ENCODE peak calls at places on chromosomes 11 and 22, in five cellular contexts. K is psoas muscle, U is PC-3, X is body of pancreas, P is cardiac muscle cell. Z is an unnamed sample.

GRCh38 chr11:64153831-64154230 is 12.1 kb downstream of the MACROD1 start:
- DNase-seq in K (no peak), U (no peak), X (no peak), P (no peak), Z (no peak)

GRCh38 chr22:17744430-17744829 is 29.8 kb downstream of the BID start:
- DNase-seq in K (no peak), U (no peak), X (no peak), P (no peak), Z (no peak)

GRCh38 chr22:36465232-36466021 is 16.0 kb downstream of the TXN2 start:
- DNase-seq in K (peak; percentile 91), U (peak; percentile 95), X (peak; percentile 99), P (peak; percentile 87), Z (peak; percentile 87)

GRCh38 chr11:61556621-61557020 is 24.3 kb downstream of the SYT7 start:
- DNase-seq in K (no peak), U (no peak), X (no peak), P (no peak), Z (no peak)

GRCh38 chr22:44997060-44997459 is 12.7 kb downstream of the PHF21B start:
- DNase-seq in K (no peak), U (no peak), X (no peak), P (no peak), Z (no peak)

GRCh38 chr22:47444746-47445065 is 682.3 kb downstream of the TBC1D22A start:
- DNase-seq in K (no peak), U (no peak), X (no peak), P (no peak), Z (no peak)

GRCh38 chr11:104106136-104106754 is 57.7 kb downstream of the PDGFD start:
- DNase-seq in K (no peak), U (no peak), X (no peak), P (peak; percentile 62), Z (no peak)

GRCh38 chr11:111307472-111308108 is 9.2 kb downstream of the POU2AF3 start:
- DNase-seq in K (no peak), U (peak; percentile 37), X (no peak), P (no peak), Z (no peak)

GRCh38 chr11:75072582-75072981 is 24.1 kb downstream of the OR2AT4 start:
- DNase-seq in K (no peak), U (no peak), X (no peak), P (no peak), Z (no peak)

GRCh38 chr22:19853879-19854777 is 546 bp downstream of the GNB1L start:
- DNase-seq in K (no peak), U (no peak), X (peak; percentile 25), P (no peak), Z (peak; percentile 68)

GRCh38 chr11:128928400-128928799 is 14.3 kb downstream of the TP53AIP1 start:
- DNase-seq in K (no peak), U (no peak), X (no peak), P (no peak), Z (peak; percentile 10)

GRCh38 chr11:76756341-76756771 is 26.8 kb upstream of the TSKU start:
- DNase-seq in K (no peak), U (no peak), X (no peak), P (no peak), Z (no peak)

GRCh38 chr22:50027639-50028537 is 15.3 kb upstream of the IL17REL start:
- DNase-seq in K (no peak), U (peak; percentile 73), X (no peak), P (no peak), Z (peak; percentile 74)

GRCh38 chr22:26656896-26657851 is at the start of gene MIAT:
- DNase-seq in K (no peak), U (no peak), X (peak; percentile 37), P (peak; percentile 10), Z (peak; percentile 67)

GRCh38 chr22:40462195-40462988 is 92.0 kb downstream of the SGSM3 start:
- DNase-seq in K (no peak), U (no peak), X (no peak), P (no peak), Z (no peak)

GRCh38 chr22:30968015-30968923 is at the start of gene MORC2:
- DNase-seq in K (peak; percentile 69), U (peak; percentile 24), X (peak; percentile 63), P (peak; percentile 68), Z (peak; percentile 86)

GRCh38 chr11:76524919-76525318 is 80.1 kb downstream of the EMSY start:
- DNase-seq in K (no peak), U (peak; percentile 98), X (peak; percentile 64), P (peak; percentile 38), Z (no peak)

GRCh38 chr22:23240639-23241389 is 60.5 kb downstream of the BCR start:
- DNase-seq in K (no peak), U (peak; percentile 44), X (no peak), P (no peak), Z (no peak)

GRCh38 chr22:23243859-23244689 is 63.8 kb downstream of the BCR start:
- DNase-seq in K (no peak), U (no peak), X (no peak), P (no peak), Z (no peak)

GRCh38 chr22:23242473-23243001 is 62.2 kb downstream of the BCR start:
- DNase-seq in K (no peak), U (no peak), X (no peak), P (no peak), Z (no peak)

GRCh38 chr22:23243006-23243573 is 62.8 kb downstream of the BCR start:
- DNase-seq in K (no peak), U (no peak), X (no peak), P (no peak), Z (no peak)

DNA sequence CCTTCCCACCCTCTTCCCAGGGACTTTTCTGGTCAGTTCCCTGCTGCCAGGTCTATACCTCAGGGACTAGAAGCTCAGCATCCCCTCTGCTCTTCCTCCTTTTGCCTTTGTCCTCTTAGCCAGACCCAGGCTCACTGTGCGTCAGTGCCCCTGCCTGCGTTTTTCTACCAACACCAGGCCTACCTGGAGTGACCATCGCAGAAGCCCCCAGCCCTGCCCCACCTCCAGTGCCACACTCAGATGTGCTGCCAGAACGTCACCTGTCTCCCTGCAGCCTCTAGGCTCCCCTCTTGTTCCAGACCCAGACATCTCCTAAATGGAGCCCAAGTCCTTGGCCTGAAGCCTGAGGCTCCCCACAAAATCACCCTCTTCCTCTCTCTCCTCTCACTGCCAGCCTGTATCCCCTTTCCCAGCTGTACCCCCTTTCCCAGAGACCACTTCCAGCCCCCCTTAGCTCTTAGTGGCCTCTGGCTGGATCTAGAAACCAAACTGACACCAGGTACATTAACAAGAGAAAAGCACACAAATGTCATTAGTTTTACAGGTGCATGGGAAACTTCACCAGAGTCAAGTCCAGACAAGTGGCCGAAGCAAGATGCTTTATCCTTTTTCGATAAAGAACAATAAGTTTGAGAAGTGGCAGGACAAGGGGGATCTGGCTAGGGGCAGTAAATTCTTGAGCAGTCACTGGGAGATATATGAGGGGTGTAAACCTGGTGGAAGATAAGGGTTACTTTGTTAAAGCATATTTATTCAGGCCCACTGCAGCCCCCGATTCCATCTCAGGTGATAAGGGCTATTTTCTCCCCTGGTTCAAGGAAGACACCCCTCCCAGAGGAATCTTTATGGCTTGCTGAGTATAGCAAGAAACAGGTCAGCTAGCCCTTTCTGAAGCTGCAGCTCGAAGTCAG is 61.5 kb downstream of the BCR start:
- DNase-seq in K (no peak), U (no peak), X (no peak), P (no peak), Z (no peak)
- H3K4me1 ChIP-seq in K (peaks cover 12% of the 10 kb centered on the region), U (no peaks in the 10 kb centered on the region), X (peaks cover 17% of the 10 kb centered on the region), P (peaks cover 36% of the 10 kb centered on the region), Z (peaks cover 25% of the 10 kb centered on the region)

GRCh38 chr11:16764888-16765287 is 26.4 kb downstream of the C11orf58 start:
- DNase-seq in K (no peak), U (no peak), X (no peak), P (no peak), Z (no peak)
- H3K4me1 ChIP-seq in K (no peaks in the 10 kb centered on the region), U (no peaks in the 10 kb centered on the region), X (no peaks in the 10 kb centered on the region), P (no peaks in the 10 kb centered on the region), Z (peaks cover 1% of the 10 kb centered on the region)

GRCh38 chr11:70014291-70014690 is 63.8 kb upstream of the ANO1 start:
- DNase-seq in K (no peak), U (no peak), X (no peak), P (no peak), Z (no peak)
- H3K4me1 ChIP-seq in K (no peaks in the 10 kb centered on the region), U (peaks cover 16% of the 10 kb centered on the region), X (no peaks in the 10 kb centered on the region), P (no peaks in the 10 kb centered on the region), Z (no peaks in the 10 kb centered on the region)

GRCh38 chr11:10645212-10645795 is 48.3 kb downstream of the IRAG1 start:
- DNase-seq in K (no peak), U (no peak), X (no peak), P (no peak), Z (no peak)
- H3K4me1 ChIP-seq in K (no peaks in the 10 kb centered on the region), U (peaks cover 9% of the 10 kb centered on the region), X (no peaks in the 10 kb centered on the region), P (no peaks in the 10 kb centered on the region), Z (peaks cover 30% of the 10 kb centered on the region)

GRCh38 chr11:122632178-122632824 is 23.2 kb upstream of the UBASH3B start:
- DNase-seq in K (no peak), U (no peak), X (no peak), P (no peak), Z (no peak)

GRCh38 chr11:122634507-122634906 is 21.0 kb upstream of the UBASH3B start:
- DNase-seq in K (peak; percentile 27), U (peak; percentile 85), X (no peak), P (no peak), Z (no peak)

GRCh38 chr11:122642472-122642922 is 13.0 kb upstream of the UBASH3B start:
- DNase-seq in K (no peak), U (peak; percentile 98), X (peak; percentile 24), P (peak; percentile 69), Z (no peak)

GRCh38 chr11:122633219-122633829 is 22.2 kb upstream of the UBASH3B start:
- DNase-seq in K (no peak), U (peak; percentile 85), X (no peak), P (peak; percentile 72), Z (no peak)

GRCh38 chr11:122637538-122637937 is 18.0 kb upstream of the UBASH3B start:
- DNase-seq in K (no peak), U (no peak), X (no peak), P (no peak), Z (no peak)
- H3K4me1 ChIP-seq in K (no peaks in the 10 kb centered on the region), U (peaks cover 23% of the 10 kb centered on the region), X (no peaks in the 10 kb centered on the region), P (no peaks in the 10 kb centered on the region), Z (no peaks in the 10 kb centered on the region)

GRCh38 chr22:33521879-33522665 is 398.2 kb downstream of the LARGE1 start:
- DNase-seq in K (no peak), U (no peak), X (no peak), P (no peak), Z (no peak)
- H3K4me1 ChIP-seq in K (peaks cover 13% of the 10 kb centered on the region), U (no peaks in the 10 kb centered on the region), X (peaks cover 36% of the 10 kb centered on the region), P (no peaks in the 10 kb centered on the region), Z (peaks cover 4% of the 10 kb centered on the region)

GRCh38 chr11:2650343-2650867 is 49.4 kb downstream of the KCNQ1OT1 start:
- DNase-seq in K (no peak), U (no peak), X (no peak), P (no peak), Z (no peak)
- H3K4me1 ChIP-seq in K (peaks cover 9% of the 10 kb centered on the region), U (no peaks in the 10 kb centered on the region), X (no peaks in the 10 kb centered on the region), P (no peaks in the 10 kb centered on the region), Z (no peaks in the 10 kb centered on the region)

GRCh38 chr11:3853545-3853842 is 2.0 kb upstream of the STIM1 start:
- DNase-seq in K (no peak), U (no peak), X (no peak), P (no peak), Z (no peak)

GRCh38 chr11:3853935-3854659 is 1.4 kb upstream of the STIM1 start:
- DNase-seq in K (peak; percentile 51), U (no peak), X (peak; percentile 45), P (no peak), Z (no peak)

GRCh38 chr11:3854977-3855807 is at the start of gene STIM1:
- DNase-seq in K (peak; percentile 96), U (peak; percentile 95), X (peak; percentile 96), P (peak; percentile 96), Z (peak; percentile 98)

GRCh38 chr11:3855808-3856491 is 486 bp downstream of the STIM1 start:
- DNase-seq in K (peak; percentile 63), U (peak; percentile 23), X (peak; percentile 51), P (no peak), Z (peak; percentile 87)

GRCh38 chr11:3854660-3854976 is 846 bp upstream of the STIM1 start:
- DNase-seq in K (no peak), U (no peak), X (no peak), P (no peak), Z (no peak)
- H3K4me1 ChIP-seq in K (peaks cover 45% of the 10 kb centered on the region), U (peaks cover 31% of the 10 kb centered on the region), X (peaks cover 44% of the 10 kb centered on the region), P (peaks cover 31% of the 10 kb centered on the region), Z (peaks cover 44% of the 10 kb centered on the region)

Z was measured in upper lobe of right lung.